ENCODE peak calls at places on chromosome X, in seven cellular contexts. One of them, this sample, is unnamed. For H3K36me3, the result is how much of the 10 kb centered on the place peaks cover.

GRCh38 chrX:307261-308111 is 11.1 kb downstream of the GTPBP6 start:
- DNase-seq in CD8-positive, alpha-beta T cell: no peak
- DNase-seq in left lung: peak
- DNase-seq in keratinocyte: no peak
- DNase-seq in HCT116: no peak
- DNase-seq in GM12878: no peak
- DNase-seq in heart right ventricle: no peak
- DNase-seq in this sample: no peak

GRCh38 chrX:102154218-102154860 is 1.4 kb downstream of the BEX5 start:
- DNase-seq in CD8-positive, alpha-beta T cell: no peak
- DNase-seq in keratinocyte: no peak
- DNase-seq in HCT116: no peak
- DNase-seq in left lung: no peak
- DNase-seq in GM12878: no peak
- DNase-seq in heart right ventricle: no peak
- DNase-seq in this sample: no peak

GRCh38 chrX:103310592-103311400 is at the start of gene BEX2:
- DNase-seq in HCT116: peak
- DNase-seq in heart right ventricle: peak
- DNase-seq in GM12878: no peak
- DNase-seq in CD8-positive, alpha-beta T cell: peak
- DNase-seq in keratinocyte: no peak
- DNase-seq in left lung: peak
- DNase-seq in this sample: peak

GRCh38 chrX:69718102-69718501 is 102.2 kb downstream of the EDA start:
- DNase-seq in GM12878: no peak
- DNase-seq in CD8-positive, alpha-beta T cell: no peak
- DNase-seq in HCT116: no peak
- DNase-seq in heart right ventricle: no peak
- DNase-seq in keratinocyte: no peak
- DNase-seq in left lung: no peak
- DNase-seq in this sample: no peak

GRCh38 chrX:2374086-2374485 is 126.7 kb downstream of the DHRSX start:
- DNase-seq in keratinocyte: no peak
- DNase-seq in HCT116: no peak
- DNase-seq in CD8-positive, alpha-beta T cell: no peak
- DNase-seq in heart right ventricle: no peak
- DNase-seq in left lung: no peak
- DNase-seq in GM12878: no peak
- DNase-seq in this sample: no peak

GRCh38 chrX:3728454-3728853 is 15.0 kb upstream of the PRKX start:
- DNase-seq in heart right ventricle: no peak
- DNase-seq in left lung: no peak
- DNase-seq in keratinocyte: no peak
- DNase-seq in HCT116: no peak
- DNase-seq in CD8-positive, alpha-beta T cell: no peak
- DNase-seq in GM12878: no peak
- DNase-seq in this sample: no peak

GRCh38 chrX:3815896-3816664 is 102.6 kb upstream of the PRKX start:
- DNase-seq in keratinocyte: no peak
- DNase-seq in HCT116: peak
- DNase-seq in heart right ventricle: peak
- DNase-seq in left lung: peak
- DNase-seq in GM12878: peak
- DNase-seq in CD8-positive, alpha-beta T cell: peak
- DNase-seq in this sample: peak

GRCh38 chrX:129706395-129707072 is 32.2 kb upstream of the XPNPEP2 start:
- DNase-seq in keratinocyte: no peak
- DNase-seq in GM12878: no peak
- DNase-seq in HCT116: no peak
- DNase-seq in heart right ventricle: peak
- DNase-seq in CD8-positive, alpha-beta T cell: no peak
- DNase-seq in left lung: no peak
- DNase-seq in this sample: no peak

GRCh38 chrX:1582686-1583437 is 8.5 kb upstream of the AKAP17A start:
- DNase-seq in keratinocyte: no peak
- DNase-seq in CD8-positive, alpha-beta T cell: peak
- DNase-seq in GM12878: no peak
- DNase-seq in HCT116: peak
- DNase-seq in left lung: peak
- DNase-seq in heart right ventricle: no peak
- DNase-seq in this sample: no peak

GRCh38 chrX:115521717-115522116 is 39.3 kb upstream of the PLS3 start:
- DNase-seq in keratinocyte: no peak
- DNase-seq in GM12878: no peak
- DNase-seq in HCT116: no peak
- DNase-seq in CD8-positive, alpha-beta T cell: no peak
- DNase-seq in heart right ventricle: no peak
- DNase-seq in left lung: no peak
- DNase-seq in this sample: no peak

GRCh38 chrX:136528645-136529315 is 3.2 kb upstream of the VGLL1 start:
- DNase-seq in CD8-positive, alpha-beta T cell: no peak
- DNase-seq in left lung: no peak
- DNase-seq in HCT116: no peak
- DNase-seq in heart right ventricle: no peak
- DNase-seq in keratinocyte: no peak
- DNase-seq in GM12878: no peak
- DNase-seq in this sample: no peak

GRCh38 chrX:106898462-106898861 is 4.7 kb downstream of the RIPPLY1 start:
- DNase-seq in HCT116: no peak
- DNase-seq in heart right ventricle: no peak
- DNase-seq in left lung: no peak
- DNase-seq in keratinocyte: no peak
- DNase-seq in CD8-positive, alpha-beta T cell: no peak
- DNase-seq in GM12878: peak
- DNase-seq in this sample: peak

GRCh38 chrX:87661761-87662160 is 144.2 kb downstream of the KLHL4 start:
- DNase-seq in CD8-positive, alpha-beta T cell: no peak
- DNase-seq in GM12878: no peak
- DNase-seq in keratinocyte: no peak
- DNase-seq in left lung: no peak
- DNase-seq in heart right ventricle: no peak
- DNase-seq in HCT116: no peak
- DNase-seq in this sample: no peak

GRCh38 chrX:77087529-77088169 is 359.5 kb upstream of the FGF16 start:
- DNase-seq in heart right ventricle: no peak
- DNase-seq in CD8-positive, alpha-beta T cell: no peak
- DNase-seq in keratinocyte: no peak
- DNase-seq in GM12878: no peak
- DNase-seq in left lung: no peak
- DNase-seq in HCT116: no peak
- DNase-seq in this sample: no peak

GRCh38 chrX:88560673-88561330 is 186.2 kb upstream of the CPXCR1 start:
- DNase-seq in GM12878: no peak
- DNase-seq in CD8-positive, alpha-beta T cell: no peak
- DNase-seq in keratinocyte: no peak
- DNase-seq in left lung: no peak
- DNase-seq in heart right ventricle: no peak
- DNase-seq in HCT116: no peak
- DNase-seq in this sample: no peak

GRCh38 chrX:152086141-152086540 is 52.2 kb downstream of the MAGEA10 start:
- DNase-seq in CD8-positive, alpha-beta T cell: no peak
- DNase-seq in heart right ventricle: no peak
- DNase-seq in keratinocyte: no peak
- DNase-seq in left lung: no peak
- DNase-seq in HCT116: no peak
- DNase-seq in GM12878: no peak
- DNase-seq in this sample: no peak

GRCh38 chrX:9148626-9149385 is 114.9 kb upstream of the FAM9B start:
- DNase-seq in CD8-positive, alpha-beta T cell: no peak
- DNase-seq in heart right ventricle: no peak
- DNase-seq in GM12878: no peak
- DNase-seq in left lung: no peak
- DNase-seq in HCT116: no peak
- DNase-seq in keratinocyte: no peak
- DNase-seq in this sample: no peak

GRCh38 chrX:141405486-141405877 is 163.2 kb upstream of the SPANXC start:
- DNase-seq in left lung: no peak
- DNase-seq in heart right ventricle: no peak
- DNase-seq in GM12878: no peak
- DNase-seq in keratinocyte: peak
- DNase-seq in HCT116: no peak
- DNase-seq in CD8-positive, alpha-beta T cell: no peak
- DNase-seq in this sample: no peak

GRCh38 chrX:149949743-149950436 is 11.6 kb upstream of the EOLA2 start:
- DNase-seq in heart right ventricle: no peak
- DNase-seq in CD8-positive, alpha-beta T cell: no peak
- DNase-seq in keratinocyte: no peak
- DNase-seq in HCT116: no peak
- DNase-seq in left lung: no peak
- DNase-seq in GM12878: no peak
- DNase-seq in this sample: no peak

GRCh38 chrX:153635788-153636668 is 11.0 kb upstream of the DUSP9 start:
- DNase-seq in HCT116: no peak
- DNase-seq in keratinocyte: no peak
- DNase-seq in left lung: no peak
- DNase-seq in GM12878: no peak
- DNase-seq in heart right ventricle: no peak
- DNase-seq in CD8-positive, alpha-beta T cell: no peak
- DNase-seq in this sample: no peak

GRCh38 chrX:107935664-107936433 is 46.3 kb downstream of the TEX13B start:
- DNase-seq in HCT116: no peak
- DNase-seq in keratinocyte: peak
- DNase-seq in CD8-positive, alpha-beta T cell: no peak
- DNase-seq in left lung: no peak
- DNase-seq in heart right ventricle: no peak
- DNase-seq in GM12878: no peak
- DNase-seq in this sample: no peak

GRCh38 chrX:25204182-25204581 is 188.4 kb upstream of the ARX start:
- DNase-seq in GM12878: no peak
- DNase-seq in left lung: no peak
- DNase-seq in HCT116: no peak
- DNase-seq in CD8-positive, alpha-beta T cell: no peak
- DNase-seq in keratinocyte: no peak
- DNase-seq in heart right ventricle: no peak
- DNase-seq in this sample: no peak

DNA sequence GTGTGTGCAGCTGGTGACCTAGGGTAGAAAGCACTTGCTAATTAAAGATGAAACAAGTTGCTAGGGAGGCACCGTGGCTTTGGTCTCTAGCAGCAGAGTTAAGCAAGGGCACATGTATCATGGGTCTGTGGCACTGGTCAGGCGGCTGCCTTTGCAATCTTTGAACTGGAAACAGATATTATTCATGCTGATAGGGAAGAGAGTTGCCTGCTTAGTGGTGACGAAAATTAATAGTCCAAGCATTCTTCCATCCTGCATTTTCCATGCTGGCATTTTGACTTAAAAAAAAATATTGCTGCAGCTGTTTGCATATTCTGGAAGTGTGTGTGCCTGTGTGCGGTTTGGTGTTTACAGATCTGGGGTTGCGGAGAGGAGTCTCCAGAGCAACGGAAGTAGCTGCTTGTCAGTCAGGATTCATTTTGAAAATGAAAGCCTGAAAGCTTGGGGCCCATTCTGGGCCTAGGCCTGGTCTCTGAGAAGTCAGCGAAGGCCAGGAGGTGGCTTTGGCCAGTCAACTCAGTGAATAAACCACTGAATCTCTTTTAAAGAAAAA is 2.3 kb upstream of the SOWAHD start:
- DNase-seq in left lung: no peak
- DNase-seq in HCT116: no peak
- DNase-seq in keratinocyte: no peak
- DNase-seq in GM12878: peak
- DNase-seq in heart right ventricle: no peak
- DNase-seq in CD8-positive, alpha-beta T cell: peak
- DNase-seq in this sample: peak
- H3K4me3 ChIP-seq in left lung: no peak
- H3K4me3 ChIP-seq in HCT116: no peak
- H3K4me3 ChIP-seq in keratinocyte: no peak
- H3K4me3 ChIP-seq in GM12878: peak
- H3K4me3 ChIP-seq in heart right ventricle: no peak
- H3K4me3 ChIP-seq in CD8-positive, alpha-beta T cell: peak
- H3K4me3 ChIP-seq in this sample: peak

DNA sequence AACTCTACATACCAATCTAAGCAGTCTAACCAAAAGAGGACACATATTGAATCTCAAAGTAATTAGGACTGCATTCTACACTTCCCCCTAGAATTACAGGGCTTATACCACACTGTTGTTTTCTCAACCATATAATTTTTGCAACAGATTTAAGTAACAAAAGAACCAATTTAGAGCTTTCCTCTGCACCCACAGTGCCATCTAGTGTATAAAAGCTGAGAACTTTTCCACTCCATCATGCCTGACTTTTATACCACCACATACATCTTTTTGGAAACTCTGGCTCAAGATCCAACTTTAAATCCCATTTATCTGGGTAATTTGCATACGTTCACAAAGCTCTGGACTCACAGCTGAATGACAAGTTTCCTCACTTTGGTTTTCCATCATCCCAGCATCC is 99.5 kb downstream of the EFHC2 start:
- DNase-seq in CD8-positive, alpha-beta T cell: no peak
- DNase-seq in GM12878: no peak
- DNase-seq in keratinocyte: no peak
- DNase-seq in left lung: no peak
- DNase-seq in HCT116: peak
- DNase-seq in heart right ventricle: no peak
- DNase-seq in this sample: no peak
- TF ChIP-seq CTCF in CD8-positive, alpha-beta T cell: peak
- TF ChIP-seq CTCF in GM12878: peak
- TF ChIP-seq CTCF in keratinocyte: peak
- TF ChIP-seq CTCF in left lung: no peak
- TF ChIP-seq CTCF in HCT116: peak
- TF ChIP-seq CTCF in heart right ventricle: peak
- TF ChIP-seq CTCF in this sample: peak

GRCh38 chrX:114210879-114211278 is 373.0 kb upstream of the HTR2C start:
- DNase-seq in heart right ventricle: no peak
- DNase-seq in CD8-positive, alpha-beta T cell: no peak
- DNase-seq in left lung: no peak
- DNase-seq in GM12878: no peak
- DNase-seq in HCT116: no peak
- DNase-seq in keratinocyte: no peak
- DNase-seq in this sample: no peak
- H3K36me3 ChIP-seq in heart right ventricle: under half
- H3K36me3 ChIP-seq in CD8-positive, alpha-beta T cell: under half
- H3K36me3 ChIP-seq in left lung: under half
- H3K36me3 ChIP-seq in GM12878: under half
- H3K36me3 ChIP-seq in HCT116: under half
- H3K36me3 ChIP-seq in keratinocyte: under half
- H3K36me3 ChIP-seq in this sample: under half

GRCh38 chrX:45198706-45199105 is 2.0 kb downstream of the DIPK2B start:
- DNase-seq in HCT116: no peak
- DNase-seq in CD8-positive, alpha-beta T cell: no peak
- DNase-seq in heart right ventricle: no peak
- DNase-seq in keratinocyte: no peak
- DNase-seq in GM12878: no peak
- DNase-seq in left lung: no peak
- DNase-seq in this sample: no peak

GRCh38 chrX:45191820-45192409 is 8.8 kb downstream of the DIPK2B start:
- DNase-seq in GM12878: no peak
- DNase-seq in CD8-positive, alpha-beta T cell: no peak
- DNase-seq in left lung: no peak
- DNase-seq in heart right ventricle: peak
- DNase-seq in keratinocyte: no peak
- DNase-seq in HCT116: no peak
- DNase-seq in this sample: no peak

GRCh38 chrX:45198301-45198700 is 2.4 kb downstream of the DIPK2B start:
- DNase-seq in CD8-positive, alpha-beta T cell: no peak
- DNase-seq in left lung: no peak
- DNase-seq in HCT116: no peak
- DNase-seq in GM12878: no peak
- DNase-seq in keratinocyte: no peak
- DNase-seq in heart right ventricle: no peak
- DNase-seq in this sample: no peak

GRCh38 chrX:45200741-45201234 is at the start of gene DIPK2B:
- DNase-seq in GM12878: no peak
- DNase-seq in keratinocyte: no peak
- DNase-seq in HCT116: no peak
- DNase-seq in heart right ventricle: peak
- DNase-seq in left lung: peak
- DNase-seq in CD8-positive, alpha-beta T cell: no peak
- DNase-seq in this sample: no peak

GRCh38 chrX:45196701-45197100 is 4.0 kb downstream of the DIPK2B start:
- DNase-seq in GM12878: no peak
- DNase-seq in left lung: no peak
- DNase-seq in heart right ventricle: no peak
- DNase-seq in keratinocyte: no peak
- DNase-seq in CD8-positive, alpha-beta T cell: no peak
- DNase-seq in HCT116: no peak
- DNase-seq in this sample: no peak
- H3K4me3 ChIP-seq in GM12878: no peak
- H3K4me3 ChIP-seq in left lung: no peak
- H3K4me3 ChIP-seq in heart right ventricle: no peak
- H3K4me3 ChIP-seq in keratinocyte: no peak
- H3K4me3 ChIP-seq in CD8-positive, alpha-beta T cell: no peak
- H3K4me3 ChIP-seq in HCT116: no peak
- H3K4me3 ChIP-seq in this sample: no peak